ENCODE peak calls at places on chromosomes 5 and 9, in seven cellular contexts. H, X, R, Z, S, O and A are unnamed samples.

GRCh38 chr9:93247099-93247865 is 63.3 kb downstream of the WNK2 start:
- DNase-seq in Z (no peak), R (no peak), X (no peak), O (no peak), S (no peak), H (no peak), A (no peak)

GRCh38 chr9:3403315-3403714 is 122.5 kb downstream of the RFX3 start:
- DNase-seq in Z (no peak), S (no peak), X (no peak), R (no peak), H (no peak), O (no peak), A (no peak)

GRCh38 chr9:109771084-109771483 is 8.9 kb upstream of the PALM2AKAP2 start:
- DNase-seq in H (peak), S (no peak), R (peak), X (no peak), O (peak), Z (no peak), A (peak)

GRCh38 chr5:133921899-133922468 is 46.4 kb downstream of the C5orf15 start:
- DNase-seq in O (no peak), Z (no peak), H (no peak), X (no peak), R (no peak), S (no peak), A (no peak)

GRCh38 chr5:56514246-56514645 is 281.1 kb upstream of the ANKRD55 start:
- DNase-seq in X (no peak), O (no peak), H (no peak), S (no peak), R (peak), Z (no peak), A (no peak)

GRCh38 chr9:26856413-26857032 is 36.1 kb downstream of the CAAP1 start:
- DNase-seq in S (peak), O (peak), H (peak), R (peak), Z (no peak), X (no peak), A (peak)

GRCh38 chr5:51172853-51173635 is 210.2 kb upstream of the ISL1 start:
- DNase-seq in Z (no peak), X (no peak), H (no peak), O (no peak), R (no peak), S (no peak), A (peak)

GRCh38 chr9:16143310-16143709 is 590.5 kb downstream of the CCDC171 start:
- DNase-seq in S (no peak), O (no peak), X (no peak), Z (no peak), H (no peak), R (peak), A (no peak)

GRCh38 chr5:13831236-13831810 is 113.2 kb downstream of the DNAH5 start:
- DNase-seq in S (no peak), X (no peak), R (no peak), H (no peak), O (peak), Z (no peak), A (no peak)

GRCh38 chr9:88388886-88389617 is 808 bp downstream of the SPIN1 start:
- DNase-seq in S (peak), R (peak), X (no peak), H (peak), Z (no peak), O (peak), A (no peak)

GRCh38 chr5:6812800-6813731 is 99.8 kb downstream of the TENT4A start:
- DNase-seq in X (no peak), H (peak), S (no peak), O (no peak), Z (no peak), R (no peak), A (no peak)

GRCh38 chr9:22111871-22112247 is 102.8 kb upstream of the CDKN2B start:
- DNase-seq in O (no peak), X (no peak), R (peak), Z (no peak), S (no peak), H (peak), A (no peak)

GRCh38 chr9:31671011-31671410 is 713.4 kb upstream of the ACO1 start:
- DNase-seq in S (no peak), X (no peak), Z (no peak), O (no peak), H (no peak), R (peak), A (no peak)

GRCh38 chr9:133732351-133733073 is 5.6 kb downstream of the SARDH start:
- DNase-seq in Z (no peak), H (no peak), O (no peak), S (no peak), R (no peak), X (no peak), A (no peak)

GRCh38 chr5:124560370-124560769 is 186.1 kb downstream of the ZNF608 start:
- DNase-seq in Z (no peak), X (no peak), R (no peak), S (no peak), H (no peak), O (no peak), A (no peak)

GRCh38 chr5:157855404-157855994 is 3.4 kb downstream of the CLINT1 start:
- DNase-seq in H (peak), R (peak), X (no peak), Z (no peak), S (peak), O (peak), A (no peak)

GRCh38 chr9:33139421-33140228 is 27.5 kb downstream of the B4GALT1 start:
- DNase-seq in R (peak), Z (no peak), H (peak), O (no peak), S (no peak), X (peak), A (no peak)

GRCh38 chr5:168960492-168960891 is 340.4 kb downstream of the SLIT3 start:
- DNase-seq in X (no peak), Z (no peak), S (no peak), H (no peak), R (no peak), O (no peak), A (no peak)

GRCh38 chr9:34170252-34170915 is 8.5 kb upstream of the UBAP1 start:
- DNase-seq in H (no peak), O (no peak), X (no peak), R (no peak), Z (no peak), S (no peak), A (no peak)

GRCh38 chr5:54894957-54895815 is 90.2 kb downstream of the ESM1 start:
- DNase-seq in O (no peak), H (no peak), X (no peak), S (no peak), Z (no peak), R (no peak), A (no peak)

GRCh38 chr5:94545870-94546625 is 72.4 kb downstream of the KIAA0825 start:
- DNase-seq in S (no peak), R (peak), O (no peak), Z (no peak), H (no peak), X (no peak), A (no peak)

GRCh38 chr9:132018957-132019405 is 60.7 kb downstream of the MED27 start:
- DNase-seq in H (no peak), S (no peak), X (no peak), O (no peak), R (no peak), Z (no peak), A (no peak)

GRCh38 chr5:15774632-15775031 is 274.7 kb downstream of the FBXL7 start:
- DNase-seq in O (no peak), Z (no peak), R (no peak), X (no peak), S (no peak), H (no peak), A (peak)

GRCh38 chr5:78843436-78843835 is 141.7 kb downstream of the ARSB start:
- DNase-seq in H (peak), Z (no peak), R (no peak), X (no peak), O (no peak), S (no peak), A (no peak)

GRCh38 chr9:121974421-121974820 is 118.7 kb downstream of the TTLL11 start:
- DNase-seq in X (no peak), Z (no peak), S (no peak), H (no peak), R (peak), O (no peak), A (no peak)

GRCh38 chr5:55817030-55817429 is 34.1 kb upstream of the IL31RA start:
- DNase-seq in R (no peak), S (no peak), O (no peak), Z (no peak), X (no peak), H (peak), A (no peak)

GRCh38 chr5:2317540-2317939 is 433.9 kb downstream of the IRX2 start:
- DNase-seq in H (no peak), S (no peak), R (no peak), O (no peak), X (no peak), Z (no peak), A (no peak)